ENCODE peak calls at places on chromosomes 4 and X, in six cellular contexts. V, I, U, L, J and W are unnamed samples.

GRCh38 chr4:106266201-106266600 is 49.8 kb downstream of the TBCK start:
- DNase-seq in V (no peak), J (peak; percentile 6), U (no peak), I (no peak), L (no peak), W (no peak)

GRCh38 chrX:149272690-149273463 is 232.2 kb downstream of the IDS start:
- DNase-seq in I (no peak), V (no peak), U (no peak), J (no peak), L (no peak), W (no peak)

GRCh38 chrX:139483721-139484120 is 46.8 kb upstream of the F9 start:
- DNase-seq in L (no peak), J (no peak), U (no peak), I (no peak), V (no peak), W (no peak)

GRCh38 chrX:106912864-106913263 is 7.3 kb upstream of the CLDN2 start:
- DNase-seq in J (no peak), U (no peak), I (no peak), L (no peak), V (no peak), W (no peak)

GRCh38 chrX:122565952-122566351 is 618.1 kb upstream of the GRIA3 start:
- DNase-seq in L (peak; percentile 7), U (no peak), J (no peak), V (no peak), I (no peak), W (no peak)

GRCh38 chr4:138639018-138639876 is 376.3 kb upstream of the NOCT start:
- DNase-seq in L (no peak), U (no peak), I (no peak), J (peak; percentile 39), V (no peak), W (no peak)

GRCh38 chr4:14000091-14000814 is 372.7 kb upstream of the BOD1L1 start:
- DNase-seq in V (no peak), I (no peak), U (no peak), J (no peak), L (no peak), W (no peak)

GRCh38 chr4:175708739-175709138 is 103.3 kb downstream of the GPM6A start:
- DNase-seq in J (no peak), V (no peak), U (no peak), I (no peak), L (no peak), W (no peak)

GRCh38 chr4:55458164-55458563 is 62.4 kb downstream of the TMEM165 start:
- DNase-seq in V (no peak), I (no peak), J (no peak), U (no peak), L (no peak), W (no peak)

GRCh38 chrX:129665916-129666644 is 11.3 kb upstream of the APLN start:
- DNase-seq in V (no peak), J (no peak), I (no peak), U (no peak), L (no peak), W (no peak)

GRCh38 chrX:55488559-55489314 is 911 bp downstream of the USP51 start:
- DNase-seq in J (peak; percentile 4), I (peak; percentile 32), U (peak; percentile 63), L (peak; percentile 82), V (peak; percentile 35), W (peak; percentile 32)

GRCh38 chr4:16122784-16123183 is 39.0 kb upstream of the PROM1 start:
- DNase-seq in V (no peak), L (no peak), U (no peak), I (no peak), J (no peak), W (no peak)

GRCh38 chr4:16461362-16461761 is 235.1 kb upstream of the TAPT1 start:
- DNase-seq in V (no peak), J (no peak), U (no peak), L (no peak), I (no peak), W (no peak)

GRCh38 chrX:74349387-74349786 is 45.4 kb downstream of the ZCCHC13 start:
- DNase-seq in U (no peak), J (no peak), V (no peak), L (no peak), I (no peak), W (no peak)

GRCh38 chr4:167730769-167731168 is 361.6 kb upstream of the ANXA10 start:
- DNase-seq in U (no peak), V (no peak), I (no peak), L (no peak), J (no peak), W (no peak)